ENCODE peak calls at places on chromosomes 11 and 22, in five cellular contexts. T is stomach, G is gastrocnemius medialis, U is adrenal gland, X is A549. W is an unnamed sample.

GRCh38 chr22:44738347-44738715 is 14.0 kb upstream of the ARHGAP8 start:
- DNase-seq in X (no peak), G (no peak), T (peak; percentile 70), U (no peak), W (peak; percentile 70)

GRCh38 chr11:126817096-126817495 is 183.5 kb downstream of the KIRREL3 start:
- DNase-seq in G (no peak), T (no peak), X (peak; percentile 7), U (no peak), W (no peak)

GRCh38 chr11:106152824-106153223 is 75.4 kb downstream of the AASDHPPT start:
- DNase-seq in X (no peak), G (no peak), U (no peak), T (no peak), W (no peak)

GRCh38 chr11:69553416-69554357 is 72.2 kb downstream of the LINC01488 start:
- DNase-seq in T (no peak), U (peak; percentile 9), G (no peak), X (no peak), W (no peak)

GRCh38 chr11:34501962-34502361 is 11.6 kb downstream of the ELF5 start:
- DNase-seq in G (no peak), T (peak; percentile 29), U (no peak), X (no peak), W (no peak)

GRCh38 chr11:96227244-96227643 is 115.8 kb downstream of the MAML2 start:
- DNase-seq in T (no peak), X (no peak), G (no peak), U (no peak), W (no peak)

GRCh38 chr11:97428247-97428646 is 1038.4 kb downstream of the JRKL start:
- DNase-seq in X (no peak), G (no peak), U (no peak), T (no peak), W (no peak)

GRCh38 chr11:34948721-34949120 is 32.3 kb downstream of the PDHX start:
- DNase-seq in G (no peak), X (no peak), T (no peak), U (no peak), W (no peak)

GRCh38 chr11:5605849-5606248 is 9.4 kb downstream of the TRIM6 start:
- DNase-seq in T (no peak), G (no peak), X (no peak), U (peak; percentile 31), W (no peak)

GRCh38 chr11:10322830-10323792 is 18.2 kb downstream of the ADM start:
- DNase-seq in T (peak; percentile 67), U (peak; percentile 77), X (peak; percentile 87), G (peak; percentile 37), W (no peak)

GRCh38 chr22:37806409-37807338 is 1.1 kb upstream of the GCAT start:
- DNase-seq in T (peak; percentile 38), G (no peak), U (no peak), X (peak; percentile 32), W (peak; percentile 60)

GRCh38 chr11:124536520-124536919 is 6.9 kb downstream of the OR8B12 start:
- DNase-seq in X (peak; percentile 60), G (peak; percentile 15), T (no peak), U (peak; percentile 57), W (peak; percentile 42)

GRCh38 chr11:119320593-119321524 is 3.9 kb upstream of the MCAM start:
- DNase-seq in X (peak; percentile 22), U (no peak), G (no peak), T (peak; percentile 64), W (peak; percentile 92)
- TF ChIP-seq POLR2A in X (no peak), U (no peak), G (peak; percentile 50), T (no peak), W (no peak)

GRCh38 chr22:25111579-25112517 is 87.8 kb upstream of the CRYBB3 start:
- DNase-seq in X (no peak), G (peak; percentile 56), U (peak; percentile 69), T (peak; percentile 87), W (peak; percentile 88)

GRCh38 chr22:25112538-25113253 is 87.0 kb upstream of the CRYBB3 start:
- DNase-seq in T (no peak), G (peak; percentile 81), X (no peak), U (peak; percentile 71), W (no peak)

GRCh38 chr22:25110596-25110845 is 89.1 kb upstream of the CRYBB3 start:
- DNase-seq in X (no peak), U (no peak), G (no peak), T (no peak), W (no peak)

GRCh38 chr22:25109878-25110595 is 89.6 kb upstream of the CRYBB3 start:
- DNase-seq in U (no peak), T (peak; percentile 72), X (no peak), G (no peak), W (no peak)

GRCh38 chr22:25110846-25111578 is 88.6 kb upstream of the CRYBB3 start:
- DNase-seq in G (peak; percentile 66), X (peak; percentile 86), T (peak; percentile 76), U (peak; percentile 84), W (peak; percentile 79)
- H3K27ac ChIP-seq in G (peak overlapping the region; percentile 96), X (peak overlapping the region; percentile 81), T (peak overlapping the region; percentile 91), U (peak overlapping the region; percentile 83), W (peak overlapping the region; percentile 85)

GRCh38 chr11:83725718-83726117 is 439.6 kb upstream of the CCDC90B start:
- DNase-seq in U (no peak), X (no peak), G (no peak), T (no peak), W (no peak)

GRCh38 chr11:83726316-83726715 is 440.1 kb upstream of the CCDC90B start:
- DNase-seq in U (no peak), X (no peak), G (no peak), T (no peak), W (no peak)

GRCh38 chr11:83722392-83722791 is 436.2 kb upstream of the CCDC90B start:
- DNase-seq in X (no peak), U (no peak), G (no peak), T (peak; percentile 50), W (no peak)

GRCh38 chr11:83725161-83725560 is 439.0 kb upstream of the CCDC90B start:
- DNase-seq in U (no peak), T (no peak), X (no peak), G (no peak), W (no peak)

DNA sequence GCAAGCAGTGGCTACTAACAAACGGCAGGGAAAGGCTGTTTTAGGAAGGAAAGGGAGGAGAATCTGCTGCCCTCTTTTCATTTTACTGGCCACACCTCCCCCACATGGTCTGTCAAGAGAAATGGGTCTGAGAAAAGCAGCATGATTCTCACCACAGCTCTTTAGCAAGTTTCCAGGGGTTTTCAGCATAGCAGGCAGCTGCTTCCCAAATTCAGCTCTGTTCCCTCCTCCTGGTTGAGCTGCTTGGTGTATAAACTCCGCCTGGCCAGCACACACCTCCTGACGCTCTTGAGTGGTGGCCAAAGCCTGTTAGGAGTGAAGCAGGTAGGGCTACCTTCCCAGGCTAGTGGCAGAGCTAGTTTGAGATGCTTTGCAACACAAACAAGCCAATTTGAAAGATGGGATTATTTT is 438.5 kb upstream of the CCDC90B start:
- DNase-seq in T (peak; percentile 78), X (peak; percentile 4), G (no peak), U (no peak), W (peak; percentile 55)
- TF ChIP-seq CTCF in T (no peak), X (no peak), G (no peak), U (no peak), W (no peak)

GRCh38 chr11:704799-705645 is 1.0 kb upstream of the EPS8L2 start:
- DNase-seq in X (peak; percentile 79), T (peak; percentile 91), G (no peak), U (no peak), W (peak; percentile 92)
- TF ChIP-seq POLR2A in X (peak; percentile 9), T (no peak), G (no peak), U (no peak), W (peak; percentile 44)

DNA sequence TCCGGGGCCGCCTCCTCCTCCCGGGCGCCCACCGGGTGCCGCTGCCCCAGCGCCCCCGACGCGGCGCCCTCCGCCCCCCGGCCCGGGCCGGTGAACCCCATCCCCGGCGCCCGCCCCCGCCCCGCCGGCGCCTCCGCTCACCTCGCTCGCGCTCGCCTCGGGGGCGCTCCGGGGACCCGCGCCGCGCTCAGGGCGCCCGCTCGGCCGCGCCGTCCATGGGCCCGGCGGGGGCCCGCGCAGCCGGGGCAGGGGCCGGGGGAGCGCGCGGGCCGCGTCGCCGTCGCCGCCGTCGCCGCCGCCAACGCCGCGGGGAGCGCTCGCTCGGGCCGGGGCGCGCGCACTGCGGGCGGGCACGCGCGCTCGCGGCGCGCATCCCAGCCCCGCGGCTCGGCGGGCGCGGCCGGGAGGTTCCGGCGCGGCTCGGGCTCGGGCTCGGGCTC is 291 bp downstream of the DUSP8 start:
- DNase-seq in U (no peak), X (no peak), G (no peak), T (no peak), W (no peak)
- H3K27ac ChIP-seq in U (no peak overlapping the region), X (peak overlapping the region; percentile 89), G (peak overlapping the region; percentile 83), T (peak overlapping the region; percentile 48), W (peak overlapping the region; percentile 71)

GRCh38 chr11:70671083-70671482 is 272.8 kb downstream of the CTTN start:
- DNase-seq in X (no peak), U (no peak), T (no peak), G (no peak), W (no peak)
- TF ChIP-seq CTCF in X (no peak), U (no peak), T (no peak), G (no peak), W (no peak)

W was measured in upper lobe of left lung.